ENCODE peak calls at places on chromosomes 12 and 14, in seven cellular contexts. W is heart left ventricle, D is cardiac muscle cell, X is PC-9, T is body of pancreas, H is tibial artery, Z is heart right ventricle. K is an unnamed sample. For H3K4me1, the result is how much of the 10 kb centered on the place peaks cover.

GRCh38 chr12:129535351-129535750 is 368.5 kb downstream of the TMEM132D start:
- DNase-seq in Z (no peak), D (no peak), X (no peak), H (no peak), T (no peak), W (no peak), K (no peak)

GRCh38 chr12:12070674-12071661 is at the start of gene BCL2L14:
- DNase-seq in Z (no peak), T (peak), X (peak), D (no peak), W (no peak), H (no peak), K (no peak)

GRCh38 chr12:19671695-19672094 is 232.4 kb downstream of the AEBP2 start:
- DNase-seq in T (no peak), W (no peak), D (no peak), X (no peak), Z (no peak), H (no peak), K (no peak)

GRCh38 chr12:102093319-102093718 is 26.6 kb downstream of the NUP37 start:
- DNase-seq in T (no peak), H (no peak), W (no peak), Z (no peak), X (no peak), D (no peak), K (no peak)

GRCh38 chr14:103516426-103517171 is 6.0 kb downstream of the CKB start:
- DNase-seq in H (no peak), W (peak), X (no peak), T (peak), Z (no peak), D (peak), K (no peak)

GRCh38 chr12:12502813-12503146 is 59.9 kb downstream of the DUSP16 start:
- DNase-seq in H (no peak), X (no peak), Z (no peak), W (no peak), D (no peak), T (no peak), K (no peak)

GRCh38 chr12:102479099-102479887 is 1.1 kb downstream of the IGF1 start:
- DNase-seq in W (no peak), X (no peak), H (no peak), D (peak), Z (no peak), T (no peak), K (no peak)

GRCh38 chr14:90733139-90733808 is 83.0 kb downstream of the TTC7B start:
- DNase-seq in Z (no peak), W (no peak), X (no peak), D (no peak), H (no peak), T (no peak), K (no peak)

GRCh38 chr14:24721772-24722171 is 87.8 kb upstream of the GZMB start:
- DNase-seq in T (no peak), W (no peak), X (no peak), Z (no peak), H (no peak), D (no peak), K (no peak)

GRCh38 chr12:72076558-72076915 is 137.9 kb downstream of the TPH2 start:
- DNase-seq in Z (no peak), D (no peak), T (no peak), X (no peak), W (no peak), H (no peak), K (no peak)

GRCh38 chr14:54486685-54487084 is 2.1 kb downstream of the GMFB start:
- DNase-seq in W (no peak), H (no peak), Z (no peak), X (no peak), D (peak), T (no peak), K (no peak)

DNA sequence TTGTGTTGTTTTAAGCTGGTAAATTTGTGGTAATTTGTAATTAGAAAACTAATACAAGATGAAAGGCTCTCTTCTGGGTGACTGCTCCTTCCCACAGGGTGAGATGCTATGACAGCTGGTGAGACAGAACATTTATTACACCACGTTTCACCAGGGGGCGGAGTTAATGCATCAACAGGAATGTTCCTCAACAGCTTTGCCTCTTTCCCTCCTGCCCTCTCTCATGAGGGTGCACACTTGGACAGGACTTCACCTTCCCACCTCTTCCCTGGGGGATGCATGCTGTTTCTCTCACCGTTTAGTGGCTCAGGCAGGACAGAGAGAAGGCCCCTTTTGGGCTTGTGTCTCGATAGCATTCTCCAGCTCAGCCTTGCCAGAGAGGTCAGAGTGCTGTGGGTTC is 13.4 kb upstream of the PPP1R1A start:
- DNase-seq in T (no peak), W (no peak), D (no peak), H (no peak), Z (no peak), X (no peak), K (no peak)
- TF ChIP-seq CTCF in T (no peak), W (no peak), D (no peak), H (no peak), Z (no peak), X (no peak), K (no peak)

DNA sequence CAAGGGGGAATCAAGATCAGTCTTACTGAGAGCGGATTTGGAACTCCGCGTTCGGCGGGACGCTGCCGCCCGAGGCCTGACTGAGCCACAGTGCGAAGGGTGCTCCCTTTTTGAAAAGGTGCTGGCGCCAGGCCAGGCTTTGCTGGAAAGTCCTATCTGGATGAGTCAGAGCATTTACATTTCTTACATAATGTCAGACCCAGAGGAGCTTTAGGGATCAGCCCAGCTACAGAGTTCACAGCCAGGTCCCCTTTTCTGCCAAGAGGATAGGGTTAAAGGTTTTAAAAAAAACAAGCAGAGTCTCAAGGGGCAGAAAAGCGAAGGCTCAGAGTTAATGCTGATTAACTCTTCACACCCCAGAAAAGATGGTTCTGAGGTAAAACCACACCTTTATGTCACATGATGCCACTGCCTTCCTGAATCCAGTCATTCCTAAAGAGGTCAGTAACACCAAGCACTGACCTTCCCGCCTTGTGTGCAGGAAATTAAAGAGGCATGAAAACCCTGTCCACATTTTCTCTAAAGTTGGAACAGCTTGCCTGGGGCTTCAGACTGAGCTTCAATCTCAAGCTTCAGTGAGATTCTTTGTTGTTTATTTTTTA is 11.7 kb upstream of the FBXL14 start:
- DNase-seq in T (peak), W (peak), H (peak), Z (peak), D (peak), X (peak), K (no peak)
- H3K4me3 ChIP-seq in T (no peak), W (peak), H (peak), Z (no peak), D (peak), X (peak), K (no peak)

DNA sequence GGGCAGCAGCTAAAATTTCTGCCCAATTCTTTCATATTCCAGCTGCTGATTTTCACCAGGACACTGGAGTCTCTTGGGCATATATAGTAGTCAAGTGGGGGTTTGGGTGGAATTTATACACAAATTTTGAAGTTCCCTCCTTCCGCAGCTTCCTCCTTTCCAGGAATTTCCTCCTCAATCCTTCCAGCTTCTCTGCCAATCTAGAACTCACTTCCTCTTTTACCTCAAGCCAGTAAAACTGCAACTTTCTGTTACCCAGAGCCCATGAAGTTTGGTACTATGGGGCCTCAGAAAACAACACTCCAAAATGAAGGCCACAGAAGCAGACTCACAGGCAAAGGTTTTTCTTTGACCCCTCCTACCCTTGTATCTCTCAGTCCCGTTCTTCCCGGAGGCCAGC is 51.7 kb upstream of the G2E3 start:
- DNase-seq in Z (no peak), T (no peak), H (no peak), W (no peak), X (no peak), D (no peak), K (no peak)
- H3K4me1 ChIP-seq in Z (under half), T (under half), H (under half), W (under half), X (under half), D (under half), K (under half)

GRCh38 chr12:80792861-80793260 is 76.1 kb downstream of the MYF5 start:
- DNase-seq in H (no peak), D (no peak), Z (no peak), T (no peak), W (no peak), X (no peak), K (no peak)

GRCh38 chr12:80794506-80794905 is 77.8 kb downstream of the MYF5 start:
- DNase-seq in W (no peak), Z (no peak), X (no peak), D (no peak), T (no peak), H (no peak), K (no peak)

GRCh38 chr12:80791863-80792262 is 75.2 kb downstream of the MYF5 start:
- DNase-seq in H (no peak), T (no peak), D (no peak), Z (no peak), X (no peak), W (no peak), K (no peak)
- TF ChIP-seq CTCF in H (no peak), T (no peak), D (no peak), Z (no peak), X (no peak), W (no peak), K (no peak)

GRCh38 chr14:75441731-75442130 is 13.9 kb downstream of the JDP2 start:
- DNase-seq in X (no peak), T (no peak), Z (no peak), H (no peak), W (no peak), D (no peak), K (no peak)

GRCh38 chr14:75442642-75443041 is 14.8 kb downstream of the JDP2 start:
- DNase-seq in Z (no peak), X (peak), T (no peak), D (no peak), W (no peak), H (no peak), K (no peak)

GRCh38 chr14:75440733-75441474 is 13.1 kb downstream of the JDP2 start:
- DNase-seq in X (no peak), Z (peak), H (peak), T (peak), W (peak), D (no peak), K (no peak)

GRCh38 chr14:75443203-75443969 is 15.6 kb downstream of the JDP2 start:
- DNase-seq in D (no peak), X (no peak), W (no peak), Z (no peak), H (no peak), T (no peak), K (no peak)

DNA sequence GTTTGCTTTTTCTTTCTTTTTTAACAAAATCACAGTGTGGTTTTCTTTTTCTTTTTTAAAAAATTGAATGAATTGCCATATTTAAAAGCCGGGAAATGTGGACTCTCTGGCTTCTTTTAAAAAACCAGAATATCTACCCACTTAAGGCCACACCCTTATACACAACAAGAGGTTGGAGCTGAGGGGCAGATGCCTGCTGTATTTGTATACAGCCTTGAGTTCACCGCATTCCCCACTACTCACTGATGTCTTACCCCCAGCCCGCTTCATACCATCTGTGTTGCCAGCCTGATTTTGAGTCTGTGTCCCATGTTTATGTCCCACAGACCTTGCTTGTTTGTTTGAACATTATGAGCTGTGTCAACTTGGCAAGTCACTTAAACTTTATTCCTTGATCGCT is 14.3 kb downstream of the JDP2 start:
- DNase-seq in D (no peak), T (no peak), Z (no peak), W (no peak), X (no peak), H (no peak), K (no peak)
- H3K4me3 ChIP-seq in D (no peak), T (no peak), Z (no peak), W (no peak), X (no peak), H (no peak), K (no peak)

GRCh38 chr14:100256339-100256895 is 17.5 kb downstream of the YY1 start:
- DNase-seq in X (no peak), Z (no peak), W (no peak), H (no peak), T (no peak), D (no peak), K (no peak)
- H3K4me1 ChIP-seq in X (under half), Z (half or more), W (under half), H (under half), T (under half), D (under half), K (half or more)

GRCh38 chr12:121392325-121392716 is 7.6 kb upstream of the RNF34 start:
- DNase-seq in Z (no peak), H (no peak), T (no peak), D (no peak), W (no peak), X (no peak), K (no peak)

GRCh38 chr12:121388421-121388981 is 11.4 kb upstream of the RNF34 start:
- DNase-seq in W (no peak), X (no peak), T (no peak), Z (no peak), H (no peak), D (no peak), K (no peak)

GRCh38 chr12:121391619-121392324 is 8.1 kb upstream of the RNF34 start:
- DNase-seq in X (no peak), T (no peak), Z (no peak), D (no peak), H (peak), W (no peak), K (no peak)

GRCh38 chr12:121390856-121391255 is 9.1 kb upstream of the RNF34 start:
- DNase-seq in W (no peak), H (no peak), Z (no peak), T (no peak), D (no peak), X (no peak), K (no peak)
- TF ChIP-seq CTCF in W (no peak), H (no peak), Z (no peak), T (no peak), D (no peak), X (no peak), K (no peak)

GRCh38 chr12:123767613-123768012 is 5.5 kb downstream of the DNAH10 start:
- DNase-seq in W (no peak), D (no peak), X (no peak), H (no peak), T (no peak), Z (no peak), K (no peak)
- H3K4me3 ChIP-seq in W (no peak), D (no peak), X (no peak), H (no peak), T (no peak), Z (no peak), K (no peak)

GRCh38 chr12:65612440-65612839 is 211.8 kb upstream of the HMGA2 start:
- DNase-seq in X (no peak), H (no peak), Z (no peak), W (no peak), T (no peak), D (no peak), K (no peak)

GRCh38 chr12:65611396-65611795 is 212.9 kb upstream of the HMGA2 start:
- DNase-seq in Z (no peak), D (no peak), T (no peak), H (no peak), W (no peak), X (no peak), K (no peak)

GRCh38 chr12:65615091-65615490 is 209.2 kb upstream of the HMGA2 start:
- DNase-seq in Z (no peak), T (no peak), W (no peak), D (no peak), H (no peak), X (no peak), K (no peak)

GRCh38 chr12:65614259-65614658 is 210.0 kb upstream of the HMGA2 start:
- DNase-seq in X (no peak), H (no peak), T (no peak), W (no peak), Z (no peak), D (no peak), K (no peak)

GRCh38 chr12:65613692-65614091 is 210.6 kb upstream of the HMGA2 start:
- DNase-seq in W (no peak), X (no peak), Z (no peak), H (no peak), D (no peak), T (no peak), K (no peak)
- H3K4me1 ChIP-seq in W (under half), X (under half), Z (under half), H (under half), D (under half), T (under half), K (under half)

DNA sequence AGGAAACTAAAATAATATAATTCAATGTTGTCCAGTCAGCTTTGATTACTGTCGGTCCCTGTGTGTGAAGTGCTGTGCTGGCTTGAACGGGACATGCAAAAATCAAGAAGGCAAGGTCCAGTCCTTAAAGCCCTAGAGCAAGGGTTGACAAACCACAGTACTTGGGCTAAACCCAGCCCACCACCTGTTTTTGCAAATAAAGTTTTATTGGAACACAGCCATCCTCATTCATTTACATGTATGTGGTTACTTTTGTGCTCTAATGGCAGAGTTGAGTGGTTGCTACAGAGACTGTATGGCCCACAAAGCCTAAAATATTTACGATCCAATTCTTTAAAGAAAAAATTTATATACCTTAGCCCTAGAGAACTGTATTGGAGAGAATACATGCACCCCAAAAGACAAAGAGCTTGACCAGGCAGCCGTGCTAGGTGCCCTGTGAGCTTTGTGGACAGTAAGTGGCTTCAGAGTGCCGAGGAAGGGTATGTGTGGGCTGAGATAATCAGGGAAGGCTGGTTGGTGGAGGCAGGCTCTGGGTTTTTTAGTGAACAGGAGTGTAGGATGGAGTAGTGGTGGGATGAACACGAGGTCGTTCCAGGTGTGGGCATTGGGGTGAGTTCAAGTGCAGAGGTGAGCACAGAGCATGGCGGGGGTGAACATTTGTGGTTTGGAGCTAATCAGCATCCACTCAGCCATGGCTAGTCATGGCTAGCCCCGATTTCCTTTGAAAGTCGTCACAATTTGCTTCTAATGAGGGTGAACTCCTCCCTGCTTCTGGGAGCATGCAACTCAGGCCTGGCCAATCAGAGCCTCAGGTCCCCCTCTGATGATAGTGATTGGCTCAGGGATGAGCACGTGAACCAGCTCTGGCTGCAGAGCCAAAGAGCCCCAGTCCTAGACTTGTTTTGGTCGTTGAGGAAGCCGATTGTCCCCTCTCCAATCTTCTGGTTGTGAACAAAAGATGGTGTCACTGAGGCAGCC is 40.9 kb upstream of the TCL1B start:
- DNase-seq in H (no peak), T (no peak), Z (no peak), D (no peak), W (no peak), X (no peak), K (no peak)
- TF ChIP-seq CTCF in H (no peak), T (no peak), Z (no peak), D (no peak), W (no peak), X (no peak), K (no peak)

K was measured in CD8-positive, alpha-beta T cell.